ENCODE peak calls at places on chromosomes 4 and X, in six cellular contexts. O, N, X, J, V and S are unnamed samples.

GRCh38 chrX:134803551-134804183 is 145.4 kb upstream of the PLAC1 start:
- DNase-seq in O (no peak), N (no peak), X (no peak), J (no peak), V (no peak), S (no peak)

GRCh38 chr4:119046263-119046662 is 89.4 kb upstream of the MYOZ2 start:
- DNase-seq in O (no peak), N (no peak), X (no peak), J (peak), V (peak), S (peak)

GRCh38 chrX:72634321-72634720 is 61.7 kb upstream of the HDAC8 start:
- DNase-seq in O (no peak), N (no peak), X (no peak), J (peak), V (no peak), S (no peak)

GRCh38 chrX:78333521-78333920 is 6.1 kb upstream of the CYSLTR1 start:
- DNase-seq in O (no peak), N (no peak), X (no peak), J (peak), V (no peak), S (no peak)

GRCh38 chr4:148447672-148448071 is 5.5 kb upstream of the NR3C2 start:
- DNase-seq in O (peak), N (no peak), X (no peak), J (no peak), V (no peak), S (no peak)

GRCh38 chr4:179804440-179804839 is 2362.2 kb upstream of the AGA start:
- DNase-seq in O (no peak), N (no peak), X (peak), J (peak), V (no peak), S (no peak)

GRCh38 chr4:33465565-33465964 is 2745.4 kb downstream of the PCDH7 start:
- DNase-seq in O (no peak), N (no peak), X (no peak), J (no peak), V (no peak), S (no peak)

GRCh38 chr4:120062663-120063195 is 3.9 kb downstream of the MAD2L1 start:
- DNase-seq in O (no peak), N (no peak), X (no peak), J (no peak), V (no peak), S (no peak)

GRCh38 chr4:69057620-69058409 is 38.5 kb upstream of the UGT2B7 start:
- DNase-seq in O (no peak), N (no peak), X (peak), J (peak), V (peak), S (no peak)

GRCh38 chr4:54741161-54741560 is 83.4 kb downstream of the KIT start:
- DNase-seq in O (no peak), N (no peak), X (no peak), J (no peak), V (no peak), S (no peak)

GRCh38 chrX:129939986-129940385 is 34.0 kb downstream of the UTP14A start:
- DNase-seq in O (no peak), N (no peak), X (no peak), J (no peak), V (no peak), S (no peak)

GRCh38 chr4:113106076-113106475 is 56.6 kb downstream of the ANK2 start:
- DNase-seq in O (no peak), N (peak), X (peak), J (peak), V (peak), S (no peak)

GRCh38 chrX:10755477-10756334 is 135.3 kb upstream of the MID1 start:
- DNase-seq in O (no peak), N (no peak), X (peak), J (peak), V (peak), S (no peak)

GRCh38 chr4:16043820-16044554 is 39.8 kb downstream of the PROM1 start:
- DNase-seq in O (peak), N (no peak), X (no peak), J (no peak), V (no peak), S (no peak)

GRCh38 chr4:86935833-86936721 is 1.3 kb downstream of the AFF1 start:
- DNase-seq in O (peak), N (peak), X (peak), J (peak), V (peak), S (peak)

GRCh38 chrX:51408462-51408861 is 75.8 kb downstream of the NUDT10 start:
- DNase-seq in O (no peak), N (no peak), X (no peak), J (no peak), V (no peak), S (no peak)

GRCh38 chr4:147773261-147774184 is 41.6 kb downstream of the ARHGAP10 start:
- DNase-seq in O (no peak), N (no peak), X (peak), J (peak), V (no peak), S (no peak)

GRCh38 chr4:112516401-112517066 is 554 bp upstream of the NEUROG2 start:
- DNase-seq in O (no peak), N (no peak), X (no peak), J (no peak), V (peak), S (no peak)

GRCh38 chr4:75666299-75666698 is 6.9 kb downstream of the G3BP2 start:
- DNase-seq in O (no peak), N (no peak), X (no peak), J (no peak), V (no peak), S (no peak)

GRCh38 chrX:73581002-73581628 is 18.1 kb downstream of the CHIC1 start:
- DNase-seq in O (no peak), N (no peak), X (no peak), J (peak), V (no peak), S (no peak)

GRCh38 chrX:115065304-115065703 is 47.9 kb upstream of the IL13RA2 start:
- DNase-seq in O (no peak), N (no peak), X (no peak), J (no peak), V (no peak), S (no peak)

GRCh38 chr4:182968917-182969650 is 51.9 kb upstream of the DCTD start:
- DNase-seq in O (no peak), N (no peak), X (no peak), J (no peak), V (no peak), S (no peak)

GRCh38 chrX:154712781-154713391 is 38.0 kb downstream of the GAB3 start:
- DNase-seq in O (no peak), N (no peak), X (peak), J (peak), V (no peak), S (no peak)

GRCh38 chr4:166121897-166122296 is 248.9 kb downstream of the TLL1 start:
- DNase-seq in O (no peak), N (no peak), X (no peak), J (no peak), V (peak), S (peak)

GRCh38 chr4:48347282-48347921 is 6.1 kb downstream of the SLAIN2 start:
- DNase-seq in O (no peak), N (no peak), X (no peak), J (no peak), V (no peak), S (no peak)

GRCh38 chr4:37967749-37968148 is 7.6 kb downstream of the PTTG2 start:
- DNase-seq in O (no peak), N (no peak), X (no peak), J (peak), V (no peak), S (no peak)

DNA sequence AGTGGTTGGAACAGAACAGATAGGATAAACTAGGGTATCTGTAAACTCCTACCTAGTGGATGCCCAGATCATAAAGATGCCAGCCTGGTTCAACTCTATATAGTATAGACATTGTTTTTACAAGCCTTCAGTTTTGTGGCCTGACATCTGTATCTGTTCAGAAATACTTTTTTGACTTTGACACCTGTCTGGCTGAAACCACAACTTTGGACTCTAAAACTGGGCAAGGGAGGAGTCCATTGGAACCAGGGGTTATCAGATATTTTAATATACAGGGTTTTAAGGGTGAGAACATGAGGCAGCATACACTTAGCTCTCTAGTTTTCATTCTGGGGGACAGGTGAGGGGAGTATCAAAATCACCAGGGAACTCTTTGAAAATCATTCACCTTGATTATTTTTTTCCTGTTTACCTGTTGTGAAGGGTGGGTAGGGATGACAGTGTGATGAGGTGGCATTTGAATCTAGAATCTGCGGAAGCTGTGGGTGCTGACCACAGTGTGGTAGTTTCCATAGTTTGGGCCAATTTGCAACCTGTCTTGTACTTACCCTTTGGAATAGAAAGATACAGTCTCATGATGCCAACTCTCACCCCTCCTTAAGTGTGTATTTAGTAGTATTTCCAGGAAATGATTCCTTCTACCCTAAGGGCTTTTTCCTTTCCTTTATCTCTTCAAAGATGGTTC is 20.6 kb downstream of the GAB1 start:
- DNase-seq in O (no peak), N (no peak), X (no peak), J (no peak), V (no peak), S (no peak)
- H3K4me3 ChIP-seq in O (no peak), N (no peak), X (no peak), J (no peak), V (no peak), S (no peak)

GRCh38 chr4:3363411-3364141 is 70.8 kb downstream of the RGS12 start:
- DNase-seq in O (no peak), N (no peak), X (no peak), J (no peak), V (no peak), S (no peak)

GRCh38 chr4:3364199-3364598 is 71.4 kb downstream of the RGS12 start:
- DNase-seq in O (no peak), N (no peak), X (no peak), J (no peak), V (no peak), S (no peak)

GRCh38 chr4:3361896-3362295 is 69.1 kb downstream of the RGS12 start:
- DNase-seq in O (no peak), N (no peak), X (no peak), J (no peak), V (no peak), S (no peak)

GRCh38 chr4:3361406-3361805 is 68.6 kb downstream of the RGS12 start:
- DNase-seq in O (no peak), N (no peak), X (no peak), J (no peak), V (no peak), S (no peak)

GRCh38 chr4:3362431-3363287 is 69.8 kb downstream of the RGS12 start:
- DNase-seq in O (no peak), N (no peak), X (no peak), J (no peak), V (no peak), S (no peak)
- TF ChIP-seq CTCF in O (no peak), N (no peak), X (no peak), J (no peak), V (no peak), S (no peak)

DNA sequence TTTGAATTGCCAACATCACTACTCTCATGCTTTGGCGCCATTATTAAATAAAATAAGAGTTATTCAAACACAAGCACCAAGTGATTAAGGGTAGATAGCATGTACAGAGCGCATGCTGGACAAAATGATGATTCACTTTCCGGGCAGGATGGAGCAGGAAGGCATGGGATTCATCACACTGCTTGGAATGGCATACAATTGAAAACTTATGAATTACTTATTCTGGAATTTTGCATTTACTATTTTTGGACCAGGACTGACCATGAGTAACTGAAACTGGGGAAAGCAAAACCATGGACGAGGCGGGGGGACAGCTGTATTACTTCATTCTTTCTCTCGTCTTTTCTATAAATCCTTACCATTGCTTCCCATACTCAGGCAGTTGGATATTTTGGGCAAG is 28.5 kb upstream of the FGF5 start:
- DNase-seq in O (no peak), N (no peak), X (peak), J (peak), V (no peak), S (no peak)
- H3K4me3 ChIP-seq in O (no peak), N (no peak), X (peak), J (no peak), V (no peak), S (no peak)

DNA sequence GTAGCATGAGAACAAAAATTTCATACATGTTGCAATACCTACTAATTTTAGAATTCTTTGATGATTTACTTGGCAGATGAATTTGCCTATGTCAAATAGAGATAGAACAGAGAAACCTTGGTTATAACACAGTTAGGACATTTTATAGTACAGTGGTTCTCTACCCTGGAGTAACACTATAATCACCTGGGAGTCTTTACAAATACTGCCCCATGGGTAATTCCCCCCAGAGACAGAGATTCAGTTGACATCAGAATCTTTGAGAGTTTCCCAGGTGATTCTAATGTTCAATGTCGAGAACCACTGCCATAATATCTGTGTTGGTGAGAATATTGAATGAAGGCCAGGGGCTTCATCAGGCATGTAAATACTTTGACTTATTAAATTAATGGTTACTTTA is 401.3 kb upstream of the NDST4 start:
- DNase-seq in O (no peak), N (no peak), X (no peak), J (no peak), V (no peak), S (no peak)
- TF ChIP-seq CTCF in O (no peak), N (no peak), X (no peak), J (no peak), V (no peak), S (no peak)

DNA sequence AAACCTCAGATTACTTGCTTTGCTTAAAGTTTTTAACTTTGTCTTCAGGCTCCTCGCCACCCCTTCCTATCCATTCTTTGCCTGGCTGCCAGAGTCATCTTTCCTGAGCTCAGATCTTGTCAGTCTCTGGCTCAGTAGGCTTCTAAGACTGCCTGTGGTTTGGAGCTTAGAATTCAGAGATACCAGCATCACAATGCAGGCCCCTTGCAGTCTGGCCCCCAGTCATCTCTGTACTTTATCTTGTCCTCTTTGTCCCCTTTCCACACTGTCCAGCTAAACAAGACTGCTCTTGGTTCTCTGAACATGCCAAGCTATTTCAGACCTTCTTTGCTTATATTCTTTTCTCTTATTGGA is 3.0 kb downstream of the KIAA0232 start:
- DNase-seq in O (no peak), N (no peak), X (no peak), J (no peak), V (no peak), S (no peak)
- H3K4me3 ChIP-seq in O (no peak), N (no peak), X (no peak), J (no peak), V (no peak), S (no peak)

GRCh38 chrX:16826207-16826606 is 39.9 kb downstream of the TXLNG start:
- DNase-seq in O (no peak), N (no peak), X (peak), J (peak), V (peak), S (no peak)
- TF ChIP-seq CTCF in O (peak), N (peak), X (peak), J (peak), V (peak), S (peak)

GRCh38 chr4:1043162-1043561 is 31.7 kb downstream of the FGFRL1 start:
- DNase-seq in O (no peak), N (no peak), X (no peak), J (no peak), V (no peak), S (no peak)
- H3K4me3 ChIP-seq in O (no peak), N (peak), X (no peak), J (no peak), V (no peak), S (no peak)

DNA sequence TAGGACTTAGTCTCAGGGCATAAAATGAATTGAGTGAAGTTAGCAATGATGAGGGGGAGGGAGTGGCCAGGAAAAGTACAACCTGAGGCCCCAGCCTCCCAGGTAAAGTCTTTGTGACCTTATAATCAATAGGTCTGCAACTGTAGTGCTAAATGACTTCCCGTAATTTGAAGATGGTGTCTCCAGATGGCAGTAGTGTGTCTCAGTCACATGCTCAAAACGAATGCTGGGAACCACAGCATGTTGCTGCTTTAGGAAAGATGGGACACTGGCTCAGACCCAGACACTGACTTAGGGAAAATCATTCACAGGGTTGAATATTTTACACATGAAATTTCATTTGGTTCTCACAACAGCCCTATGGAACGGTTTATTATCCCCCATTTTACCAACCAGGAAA is 10.3 kb downstream of the SRPX2 start:
- DNase-seq in O (no peak), N (no peak), X (no peak), J (peak), V (peak), S (no peak)
- TF ChIP-seq CTCF in O (no peak), N (peak), X (peak), J (peak), V (peak), S (no peak)